ENCODE peak calls at places on chromosome 9, in six cellular contexts. C, V, H, F, B and D are unnamed samples.

GRCh38 chr9:121835581-121836381 is 184.3 kb downstream of the DAB2IP start:
- DNase-seq in C (no peak), V (no peak), H (no peak), F (no peak), B (no peak), D (no peak)

GRCh38 chr9:17470449-17470848 is 108.4 kb upstream of the SH3GL2 start:
- DNase-seq in C (no peak), V (no peak), H (no peak), F (no peak), B (no peak), D (no peak)

GRCh38 chr9:109401169-109401989 is 80.5 kb upstream of the EPB41L4B start:
- DNase-seq in C (no peak), V (peak; percentile 70), H (peak; percentile 37), F (peak; percentile 46), B (no peak), D (no peak)

GRCh38 chr9:97802276-97802675 is 50.8 kb upstream of the FOXE1 start:
- DNase-seq in C (no peak), V (peak; percentile 29), H (no peak), F (no peak), B (no peak), D (no peak)

GRCh38 chr9:114153761-114154596 is 1.4 kb upstream of the COL27A1 start:
- DNase-seq in C (no peak), V (peak; percentile 42), H (no peak), F (no peak), B (no peak), D (no peak)

GRCh38 chr9:110583237-110583636 is 3.7 kb upstream of the SVEP1 start:
- DNase-seq in C (no peak), V (peak; percentile 68), H (no peak), F (no peak), B (no peak), D (no peak)

GRCh38 chr9:20472646-20473045 is 149.7 kb downstream of the MLLT3 start:
- DNase-seq in C (no peak), V (no peak), H (no peak), F (no peak), B (no peak), D (no peak)

GRCh38 chr9:34809504-34810186 is 99.7 kb upstream of the CCL21 start:
- DNase-seq in C (no peak), V (peak; percentile 44), H (no peak), F (no peak), B (peak; percentile 20), D (no peak)

GRCh38 chr9:77546391-77546790 is 101.7 kb downstream of the GNA14 start:
- DNase-seq in C (no peak), V (no peak), H (no peak), F (no peak), B (no peak), D (no peak)

GRCh38 chr9:9612270-9612669 is 1000.5 kb downstream of the PTPRD start:
- DNase-seq in C (no peak), V (no peak), H (peak; percentile 3), F (no peak), B (no peak), D (no peak)

GRCh38 chr9:3848445-3849114 is 322.8 kb upstream of the RFX3 start:
- DNase-seq in C (no peak), V (peak; percentile 39), H (no peak), F (no peak), B (no peak), D (no peak)

GRCh38 chr9:98916660-98917059 is 27.0 kb upstream of the COL15A1 start:
- DNase-seq in C (no peak), V (peak; percentile 54), H (no peak), F (no peak), B (no peak), D (no peak)